ENCODE peak calls at places on chromosomes 12 and 14, in six cellular contexts. S, N, D, V, A and K are unnamed samples.

GRCh38 chr12:123705935-123706334 is 6.2 kb upstream of the ATP6V0A2 start:
- DNase-seq in S (no peak), N (no peak), D (no peak), V (no peak), A (no peak), K (peak; percentile 28)

GRCh38 chr14:96268426-96269358 is 12.7 kb downstream of the BDKRB1 start:
- DNase-seq in S (no peak), N (peak; percentile 99), D (peak; percentile 19), V (no peak), A (peak; percentile 33), K (peak; percentile 98)

GRCh38 chr14:94181835-94182234 is 7.7 kb downstream of the PPP4R4 start:
- DNase-seq in S (no peak), N (no peak), D (no peak), V (no peak), A (no peak), K (no peak)

GRCh38 chr14:65001758-65002157 is 15.1 kb downstream of the FNTB start:
- DNase-seq in S (no peak), N (no peak), D (no peak), V (no peak), A (no peak), K (no peak)

GRCh38 chr14:95255013-95255412 is 64.7 kb downstream of the CLMN start:
- DNase-seq in S (no peak), N (no peak), D (peak; percentile 65), V (no peak), A (no peak), K (no peak)

GRCh38 chr14:78162202-78162601 is 8.0 kb upstream of the NRXN3 start:
- DNase-seq in S (no peak), N (no peak), D (no peak), V (no peak), A (no peak), K (no peak)

GRCh38 chr12:132133952-132134652 is 10.0 kb downstream of the DDX51 start:
- DNase-seq in S (no peak), N (no peak), D (peak; percentile 58), V (peak; percentile 21), A (no peak), K (no peak)

GRCh38 chr14:68665116-68665515 is 127.8 kb downstream of the ZFP36L1 start:
- DNase-seq in S (no peak), N (peak; percentile 68), D (no peak), V (no peak), A (peak; percentile 20), K (no peak)

GRCh38 chr14:103404920-103405319 is 19.7 kb downstream of the MARK3 start:
- DNase-seq in S (no peak), N (no peak), D (no peak), V (no peak), A (no peak), K (no peak)

GRCh38 chr14:89386214-89386886 is 30.7 kb downstream of the FOXN3 start:
- DNase-seq in S (no peak), N (peak; percentile 22), D (peak; percentile 2), V (no peak), A (no peak), K (peak; percentile 53)

GRCh38 chr12:32821293-32822089 is 65.8 kb upstream of the YARS2 start:
- DNase-seq in S (no peak), N (no peak), D (no peak), V (peak; percentile 78), A (no peak), K (peak; percentile 22)

GRCh38 chr12:53268009-53268636 is at the start of gene ESPL1:
- DNase-seq in S (peak; percentile 83), N (peak; percentile 75), D (peak; percentile 91), V (peak; percentile 34), A (peak; percentile 92), K (peak; percentile 80)

GRCh38 chr12:19198272-19198671 is 68.7 kb downstream of the PLEKHA5 start:
- DNase-seq in S (no peak), N (peak; percentile 88), D (no peak), V (peak; percentile 87), A (no peak), K (peak; percentile 95)

GRCh38 chr12:50806176-50806575 is 36.5 kb upstream of the TMPRSS12 start:
- DNase-seq in S (no peak), N (peak; percentile 29), D (no peak), V (no peak), A (no peak), K (peak; percentile 48)

GRCh38 chr14:23569443-23570151 is 2.0 kb upstream of the AP1G2 start:
- DNase-seq in S (no peak), N (no peak), D (peak; percentile 81), V (no peak), A (no peak), K (no peak)

GRCh38 chr12:126700115-126700514 is 1566.9 kb upstream of the TMEM132C start:
- DNase-seq in S (no peak), N (no peak), D (no peak), V (no peak), A (no peak), K (no peak)

GRCh38 chr12:12626471-12626870 is 14.8 kb downstream of the CREBL2 start:
- DNase-seq in S (no peak), N (peak; percentile 12), D (no peak), V (no peak), A (no peak), K (no peak)

GRCh38 chr12:109302358-109302757 is 6.7 kb downstream of the FOXN4 start:
- DNase-seq in S (no peak), N (no peak), D (no peak), V (no peak), A (no peak), K (no peak)

GRCh38 chr14:105067140-105067968 is 2.1 kb upstream of the GPR132 start:
- DNase-seq in S (no peak), N (peak; percentile 61), D (no peak), V (peak; percentile 16), A (no peak), K (peak; percentile 25)

GRCh38 chr12:111673503-111673902 is 12.3 kb downstream of the BRAP start:
- DNase-seq in S (no peak), N (peak; percentile 31), D (no peak), V (peak; percentile 11), A (no peak), K (peak; percentile 46)

GRCh38 chr14:99816217-99816616 is 23.0 kb downstream of the EML1 start:
- DNase-seq in S (no peak), N (no peak), D (no peak), V (no peak), A (no peak), K (no peak)

GRCh38 chr14:100680439-100681051 is 46.1 kb upstream of the DLK1 start:
- DNase-seq in S (no peak), N (no peak), D (no peak), V (no peak), A (no peak), K (peak; percentile 35)

GRCh38 chr14:32593290-32593942 is 264.3 kb downstream of the AKAP6 start:
- DNase-seq in S (no peak), N (peak; percentile 69), D (no peak), V (no peak), A (no peak), K (peak; percentile 93)

GRCh38 chr12:50991296-50991695 is 34.9 kb downstream of the SLC11A2 start:
- DNase-seq in S (no peak), N (no peak), D (no peak), V (no peak), A (no peak), K (no peak)

DNA sequence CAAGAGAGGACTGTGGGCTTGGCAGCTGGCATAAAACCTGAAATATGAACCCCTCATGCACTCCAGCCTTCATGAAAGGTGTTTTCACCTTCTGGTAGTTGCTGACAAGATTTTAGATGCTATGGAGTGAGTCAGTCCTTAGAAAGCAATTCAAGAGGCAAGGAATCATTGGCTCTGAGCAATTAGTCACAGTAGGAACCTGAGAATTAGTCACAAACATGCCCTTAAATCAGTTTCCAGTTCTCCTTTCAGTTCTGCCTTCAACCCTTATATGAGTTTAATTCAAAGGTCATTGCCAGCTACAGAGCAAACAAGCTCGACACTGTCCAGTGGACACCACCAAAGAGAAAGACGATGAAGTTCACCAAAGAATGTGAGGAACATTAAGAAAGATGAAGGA is 472.3 kb downstream of the GLT1D1 start:
- DNase-seq in S (no peak), N (no peak), D (no peak), V (no peak), A (no peak), K (no peak)
- H3K14ac ChIP-seq in S (no peak overlapping the region), N (no peak overlapping the region), D (no peak overlapping the region), V (no peak overlapping the region), A (no peak overlapping the region), K (no peak overlapping the region)

DNA sequence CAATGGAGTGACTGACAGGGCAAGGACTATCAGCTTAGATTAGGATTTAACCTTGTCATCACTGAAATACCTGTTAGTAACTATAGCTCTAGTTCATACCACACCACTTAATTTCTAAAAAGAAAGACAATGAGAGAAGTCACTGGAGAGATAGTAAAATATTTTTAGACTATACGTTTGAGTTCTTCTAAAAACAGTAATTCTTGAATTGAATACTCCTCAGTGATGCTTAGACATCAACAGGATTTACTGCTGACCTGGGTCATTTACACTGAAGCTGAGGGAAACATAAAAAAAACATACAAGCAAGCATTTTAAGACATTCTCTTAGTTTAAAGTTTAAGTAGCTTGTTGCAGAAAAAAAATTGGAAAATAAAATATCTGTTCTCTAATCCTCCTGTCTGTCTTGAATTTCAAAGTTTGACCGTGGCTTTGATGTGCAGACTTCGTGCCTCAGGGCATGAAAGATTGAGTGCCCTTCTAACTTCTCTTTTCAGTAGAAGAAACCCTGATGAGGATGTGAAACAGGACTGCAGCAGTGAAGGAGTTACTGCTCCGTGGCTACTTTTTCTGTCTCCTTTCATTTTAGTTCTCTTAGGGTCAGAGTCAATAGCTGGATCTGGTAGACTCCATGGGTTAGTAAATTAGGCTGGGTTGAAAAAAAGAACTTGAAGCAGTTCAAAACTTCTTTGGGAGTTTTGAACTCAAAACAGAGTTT is 172.2 kb downstream of the PTPRO start:
- DNase-seq in S (no peak), N (no peak), D (no peak), V (no peak), A (no peak), K (no peak)
- H3K4me2 ChIP-seq in S (no peak overlapping the region), N (no peak overlapping the region), D (no peak overlapping the region), V (no peak overlapping the region), A (no peak overlapping the region), K (no peak overlapping the region)

DNA sequence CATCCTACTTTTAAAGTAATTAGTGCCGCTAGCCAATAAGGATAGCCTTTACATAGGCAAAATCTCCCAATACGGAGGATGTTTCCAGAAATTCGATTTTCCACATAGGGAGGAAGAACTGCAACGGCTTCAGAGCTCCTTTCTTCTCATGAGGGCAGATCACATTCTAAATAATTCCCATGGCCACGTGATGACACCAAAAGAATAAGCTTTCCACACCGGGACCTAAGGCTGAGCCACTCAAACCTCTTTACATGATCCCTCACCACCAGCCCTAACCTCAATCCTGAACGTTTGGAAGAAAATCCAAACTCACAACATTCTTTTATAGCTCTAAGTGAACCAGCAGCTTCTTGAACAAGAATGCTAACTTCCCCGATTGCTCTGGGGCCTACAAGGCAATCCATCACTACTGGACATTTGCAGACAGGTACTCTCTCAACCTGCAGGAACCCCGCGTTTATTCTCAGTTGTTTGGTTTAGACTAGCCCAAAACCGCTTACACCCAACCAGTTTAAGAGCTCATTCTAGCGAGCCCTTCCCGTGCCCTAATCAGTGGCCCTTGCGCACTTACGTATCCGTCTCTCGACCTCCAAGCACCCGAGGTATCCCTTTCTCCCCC is 879 bp downstream of the CAPRIN2 start:
- DNase-seq in S (no peak), N (peak; percentile 32), D (no peak), V (peak; percentile 18), A (no peak), K (peak; percentile 55)
- H2BK120ac ChIP-seq in S (no peak overlapping the region), N (peak overlapping the region; percentile 43), D (no peak overlapping the region), V (no peak overlapping the region), A (no peak overlapping the region), K (peak overlapping the region; percentile 39)

DNA sequence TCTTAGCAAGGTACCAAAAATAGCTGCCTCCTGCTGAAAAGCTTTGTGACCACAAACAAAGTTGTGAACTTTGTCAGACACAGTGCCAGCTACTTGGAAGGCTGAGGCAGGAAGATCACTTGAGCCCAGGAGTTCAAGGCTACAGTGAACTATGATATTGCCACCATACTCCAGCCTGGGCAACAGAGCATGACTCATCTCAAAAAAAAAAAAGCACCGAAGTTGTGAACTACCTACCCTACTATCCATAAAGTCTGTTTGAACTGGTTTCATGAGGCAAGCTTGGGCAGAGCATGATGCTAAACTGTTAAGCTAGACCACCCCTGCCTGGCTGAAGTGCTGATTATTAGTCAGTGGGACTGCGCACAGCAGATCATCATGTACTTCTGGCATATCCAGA is 75.5 kb downstream of the RAD52 start:
- DNase-seq in S (no peak), N (no peak), D (no peak), V (no peak), A (no peak), K (peak; percentile 20)
- H3K14ac ChIP-seq in S (no peak overlapping the region), N (no peak overlapping the region), D (no peak overlapping the region), V (no peak overlapping the region), A (no peak overlapping the region), K (no peak overlapping the region)